ENCODE peak calls at places on chromosomes 13 and 19, in five cellular contexts. W is fibroblast of lung, H is thoracic aorta, B is AG09309, Q is epithelial cell of proximal tubule. Z is an unnamed sample.

GRCh38 chr13:113398963-113399754 is 35.2 kb upstream of the GRTP1 start:
- DNase-seq in H (no peak), W (no peak), B (peak), Q (no peak), Z (peak)

GRCh38 chr13:99392806-99393135 is 85.6 kb upstream of the GPR183 start:
- DNase-seq in Q (no peak), W (no peak), B (no peak), H (no peak), Z (no peak)

GRCh38 chr19:30344446-30345425 is 27.4 kb upstream of the ZNF536 start:
- DNase-seq in Q (no peak), W (no peak), B (no peak), H (no peak), Z (no peak)

GRCh38 chr13:66634384-66634783 is 595.8 kb downstream of the PCDH9 start:
- DNase-seq in H (no peak), B (no peak), W (no peak), Q (no peak), Z (no peak)

GRCh38 chr19:52896431-52897148 is 845 bp downstream of the ZNF320 start:
- DNase-seq in W (peak), Q (no peak), H (no peak), B (no peak), Z (no peak)

GRCh38 chr13:25114220-25114619 is 18.3 kb downstream of the PABPC3 start:
- DNase-seq in H (no peak), W (peak), Q (peak), B (peak), Z (peak)

GRCh38 chr19:2164020-2164988 is 571 bp downstream of the DOT1L start:
- DNase-seq in Q (no peak), H (no peak), W (no peak), B (no peak), Z (no peak)

GRCh38 chr13:26254583-26255102 is 714 bp downstream of the CDK8 start:
- DNase-seq in W (peak), H (peak), Q (no peak), B (no peak), Z (no peak)

GRCh38 chr19:41804327-41804726 is 7.9 kb downstream of the CEACAM3 start:
- DNase-seq in H (no peak), B (no peak), W (no peak), Q (no peak), Z (no peak)

GRCh38 chr13:97221491-97221890 is 642 bp upstream of the MBNL2 start:
- DNase-seq in W (no peak), B (no peak), H (no peak), Q (no peak), Z (no peak)

GRCh38 chr13:112074139-112074710 is 7.3 kb downstream of the SOX1 start:
- DNase-seq in B (no peak), W (no peak), H (no peak), Q (no peak), Z (no peak)
- H3K4me3 ChIP-seq in B (no peak), W (no peak), H (no peak), Q (no peak), Z (no peak)

GRCh38 chr19:47408156-47408938 is 11.0 kb downstream of the MEIS3 start:
- DNase-seq in Q (no peak), H (no peak), W (no peak), B (no peak), Z (no peak)
- TF ChIP-seq CTCF in Q (no peak), H (no peak), W (no peak), B (no peak), Z (no peak)

GRCh38 chr19:10110076-10110971 is 1.2 kb upstream of the P2RY11 start:
- DNase-seq in W (no peak), B (no peak), H (no peak), Q (no peak), Z (no peak)
- H3K4me3 ChIP-seq in W (no peak), B (no peak), H (no peak), Q (no peak), Z (no peak)

DNA sequence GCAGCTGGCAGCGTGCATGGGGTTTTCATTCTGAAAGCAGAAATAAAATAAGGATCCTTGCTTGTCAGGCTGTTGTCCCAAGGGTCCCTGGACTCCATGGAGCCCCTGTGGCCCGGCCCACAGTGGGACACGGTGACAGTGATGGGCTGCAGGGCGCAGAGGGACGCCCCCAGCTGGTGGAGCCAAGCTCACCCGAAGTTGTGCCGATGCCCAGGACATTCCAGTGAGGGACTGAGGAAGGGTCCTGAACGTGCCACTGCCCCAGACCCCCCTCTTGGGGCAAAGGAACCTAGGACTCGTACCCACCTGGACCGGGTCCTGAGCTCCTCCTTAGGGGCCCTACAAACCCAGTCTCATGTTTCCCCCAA is 35.0 kb downstream of the MYO9B start:
- DNase-seq in B (no peak), Q (no peak), W (no peak), H (no peak), Z (no peak)
- TF ChIP-seq CTCF in B (no peak), Q (no peak), W (no peak), H (no peak), Z (no peak)

GRCh38 chr19:35983177-35983576 is 11.8 kb upstream of the SDHAF1 start:
- DNase-seq in W (no peak), B (no peak), H (no peak), Q (no peak), Z (no peak)

GRCh38 chr19:35986111-35986510 is 8.9 kb upstream of the SDHAF1 start:
- DNase-seq in W (no peak), Q (no peak), H (no peak), B (no peak), Z (no peak)

GRCh38 chr19:35988824-35989223 is 6.2 kb upstream of the SDHAF1 start:
- DNase-seq in B (no peak), Q (no peak), H (no peak), W (no peak), Z (no peak)

GRCh38 chr19:35987571-35987896 is 7.5 kb upstream of the SDHAF1 start:
- DNase-seq in H (no peak), B (no peak), Q (no peak), W (no peak), Z (no peak)

DNA sequence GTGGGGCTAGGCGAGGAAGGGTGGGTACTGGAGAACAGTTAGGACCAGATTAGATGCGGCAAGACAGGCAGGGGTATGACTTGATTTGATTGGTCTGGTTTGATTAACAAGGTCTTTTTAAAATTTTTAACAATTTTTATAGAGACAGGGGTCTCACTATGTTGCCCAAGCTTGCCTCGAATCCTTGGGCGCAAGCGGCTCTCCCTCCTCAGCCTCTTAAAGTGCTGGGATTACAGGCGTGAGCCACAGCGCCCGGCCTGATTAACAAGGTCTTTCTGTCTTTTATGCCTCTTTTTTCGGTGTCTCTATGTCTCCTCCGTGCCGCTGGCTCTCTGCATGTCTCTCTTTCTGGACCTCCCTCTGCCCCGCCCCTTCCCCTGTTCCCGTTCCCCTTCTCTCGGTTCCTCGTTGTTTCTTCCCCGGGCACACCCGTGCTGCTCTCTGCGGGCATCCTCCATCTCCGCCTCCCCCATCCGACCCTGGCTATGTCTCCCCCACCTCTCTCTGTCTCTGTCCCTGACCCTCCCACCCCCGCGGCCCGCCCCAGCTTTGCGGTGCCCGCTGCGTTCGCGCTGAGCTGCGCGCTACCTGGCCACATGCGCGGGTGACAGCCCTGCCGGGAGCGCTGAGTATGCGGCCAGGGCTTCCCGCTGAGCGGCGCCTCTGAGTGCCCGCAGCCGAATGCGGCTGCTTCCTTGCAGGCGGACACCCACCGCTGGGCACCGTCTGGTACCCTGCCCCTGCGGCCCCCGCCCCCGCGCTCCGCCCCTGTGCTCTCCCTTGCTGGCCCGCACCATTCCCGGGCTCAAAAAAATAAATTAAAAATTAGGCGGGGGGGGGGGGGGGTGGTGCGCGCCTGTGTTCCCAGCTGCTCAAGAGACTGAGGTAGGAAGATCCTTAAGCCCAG is 8.1 kb upstream of the SDHAF1 start:
- DNase-seq in B (no peak), H (no peak), W (no peak), Q (no peak), Z (no peak)
- H3K4me3 ChIP-seq in B (peak), H (peak), W (no peak), Q (peak), Z (peak)

GRCh38 chr13:93234459-93234858 is 7.9 kb downstream of the GPC6 start:
- DNase-seq in Q (no peak), W (no peak), B (no peak), H (no peak), Z (no peak)

GRCh38 chr13:93235258-93236015 is 8.8 kb downstream of the GPC6 start:
- DNase-seq in H (no peak), B (no peak), W (no peak), Q (no peak), Z (no peak)

GRCh38 chr13:93230466-93230865 is 3.9 kb downstream of the GPC6 start:
- DNase-seq in Q (peak), H (no peak), B (peak), W (peak), Z (no peak)

GRCh38 chr13:93231867-93232266 is 5.3 kb downstream of the GPC6 start:
- DNase-seq in Q (no peak), B (no peak), W (no peak), H (no peak), Z (no peak)

DNA sequence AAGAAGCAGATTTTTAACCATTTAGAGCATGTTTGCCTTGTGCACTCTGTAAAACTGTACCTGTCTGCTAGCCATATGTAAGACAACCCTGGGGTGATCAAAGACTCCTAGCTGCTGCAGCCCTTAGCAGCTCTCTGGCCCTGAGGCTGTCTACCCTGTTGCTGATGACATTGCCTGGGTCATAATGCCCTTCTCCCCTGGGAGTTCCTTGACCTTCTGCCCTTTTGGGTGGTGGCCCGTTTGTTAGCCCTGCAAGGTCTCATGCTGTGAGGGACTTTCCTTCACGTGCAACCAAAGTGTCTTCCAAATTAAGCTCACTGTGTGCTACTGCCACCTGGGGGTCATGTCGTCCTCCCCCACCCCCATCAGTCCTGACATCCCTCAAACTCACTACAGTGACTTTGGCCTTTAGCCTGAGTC is 7.4 kb downstream of the GPC6 start:
- DNase-seq in W (no peak), B (no peak), H (no peak), Q (no peak), Z (no peak)
- TF ChIP-seq CTCF in W (no peak), B (no peak), H (no peak), Q (peak), Z (no peak)

GRCh38 chr13:41313117-41313516 is 2.0 kb downstream of the NAA16 start:
- DNase-seq in H (no peak), B (no peak), W (no peak), Q (no peak), Z (no peak)
- H3K4me3 ChIP-seq in H (peak), B (peak), W (peak), Q (peak), Z (peak)

DNA sequence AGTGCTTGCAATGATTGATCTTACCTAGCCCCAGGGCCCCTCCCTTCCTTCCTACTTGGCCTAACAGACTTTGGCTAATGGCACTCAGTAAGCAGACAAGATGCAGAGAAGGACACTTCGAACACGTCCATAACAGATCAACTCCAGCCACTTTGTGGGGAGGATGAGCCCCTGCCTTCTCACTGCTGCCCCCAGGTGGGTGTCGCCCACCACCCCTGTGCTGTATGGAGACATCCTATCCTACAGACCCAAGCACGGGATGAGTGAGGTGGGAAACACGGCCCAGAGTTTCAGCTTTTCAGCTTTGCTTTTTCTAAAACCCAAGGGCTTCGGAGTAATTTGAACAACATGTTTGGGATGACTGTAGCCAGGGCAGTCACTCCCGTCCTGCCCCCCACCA is 5.5 kb downstream of the SLC7A1 start:
- DNase-seq in B (no peak), W (no peak), Q (no peak), H (no peak), Z (no peak)
- TF ChIP-seq CTCF in B (no peak), W (no peak), Q (peak), H (no peak), Z (no peak)

GRCh38 chr19:33840783-33841182 is 44.1 kb downstream of the KCTD15 start:
- DNase-seq in H (no peak), Q (no peak), B (no peak), W (no peak), Z (no peak)

GRCh38 chr19:33841685-33842084 is 45.0 kb downstream of the KCTD15 start:
- DNase-seq in W (no peak), Q (no peak), B (no peak), H (no peak), Z (no peak)

GRCh38 chr19:33845498-33845897 is 48.8 kb downstream of the KCTD15 start:
- DNase-seq in B (no peak), Q (no peak), H (no peak), W (no peak), Z (no peak)

DNA sequence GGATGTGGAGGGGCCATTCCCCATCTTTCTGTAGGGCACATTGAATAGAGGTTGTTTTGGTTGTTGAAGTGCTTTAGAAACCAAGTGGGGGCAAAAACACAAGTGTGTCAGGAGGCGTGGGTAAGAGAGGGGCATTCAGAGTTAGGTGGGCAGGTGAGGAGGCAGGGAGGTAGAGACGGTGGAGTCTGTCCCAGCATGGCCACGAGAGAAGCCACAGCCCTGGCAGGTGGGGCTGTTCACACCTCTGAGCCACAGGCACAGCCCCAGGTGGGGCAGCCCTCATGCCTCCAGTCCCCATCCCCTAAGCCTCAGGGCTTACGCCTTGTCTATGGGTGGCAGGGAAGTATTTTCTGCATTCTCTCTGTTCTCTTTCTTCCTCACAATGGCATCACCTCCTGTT is 43.7 kb downstream of the KCTD15 start:
- DNase-seq in Q (no peak), H (no peak), B (no peak), W (no peak), Z (no peak)
- H3K4me3 ChIP-seq in Q (no peak), H (no peak), B (no peak), W (no peak), Z (no peak)

Z was measured in AG04449.